ENCODE peak calls at places on chromosomes 12 and 14, in ten cellular contexts. Y is effector memory CD4-positive, alpha-beta T cell; I is stomach; G is right cardiac atrium; R is A549; T is GM23338; N is BE2C; H is hepatocyte; L is left lung; U is CD8-positive, alpha-beta T cell. C is an unnamed sample.

GRCh38 chr12:40156031-40156764 is 50.3 kb upstream of the SLC2A13 start:
- DNase-seq in Y (no peak), I (no peak), G (no peak), R (no peak), T (no peak), N (no peak), H (no peak), L (no peak), U (no peak), C (no peak)

GRCh38 chr14:43341921-43342320 is 1165.2 kb downstream of the FSCB start:
- DNase-seq in Y (no peak), I (no peak), G (no peak), R (no peak), T (no peak), N (no peak), H (no peak), L (no peak), U (no peak), C (no peak)

GRCh38 chr12:106229036-106229591 is 18.7 kb downstream of the CKAP4 start:
- DNase-seq in Y (no peak), I (no peak), G (no peak), R (no peak), T (no peak), N (no peak), H (no peak), L (no peak), U (no peak), C (no peak)

GRCh38 chr12:110256780-110257431 is 24.1 kb upstream of the ATP2A2 start:
- DNase-seq in Y (no peak), I (peak), G (peak), R (no peak), T (no peak), N (no peak), H (no peak), L (peak), U (no peak), C (peak)

GRCh38 chr14:89429206-89430091 is 12.4 kb upstream of the FOXN3 start:
- DNase-seq in Y (no peak), I (no peak), G (no peak), R (no peak), T (no peak), N (no peak), H (peak), L (no peak), U (no peak), C (no peak)

GRCh38 chr12:39736406-39736805 is 116.8 kb upstream of the ABCD2 start:
- DNase-seq in Y (no peak), I (no peak), G (no peak), R (no peak), T (no peak), N (no peak), H (no peak), L (no peak), U (no peak), C (no peak)

GRCh38 chr12:25018146-25018545 is 69.2 kb upstream of the BCAT1 start:
- DNase-seq in Y (no peak), I (no peak), G (no peak), R (no peak), T (no peak), N (no peak), H (no peak), L (no peak), U (no peak), C (no peak)

GRCh38 chr14:66121859-66122258 is 364.3 kb upstream of the CCDC196 start:
- DNase-seq in Y (no peak), I (no peak), G (no peak), R (no peak), T (peak), N (no peak), H (no peak), L (no peak), U (no peak), C (no peak)

GRCh38 chr14:58815781-58816297 is 178.1 kb downstream of the DACT1 start:
- DNase-seq in Y (no peak), I (no peak), G (no peak), R (no peak), T (no peak), N (no peak), H (no peak), L (no peak), U (no peak), C (no peak)

GRCh38 chr14:96583605-96584041 is 81.4 kb downstream of the PAPOLA start:
- DNase-seq in Y (no peak), I (no peak), G (no peak), R (no peak), T (no peak), N (no peak), H (no peak), L (no peak), U (no peak), C (no peak)

GRCh38 chr12:17588968-17589367 is 501.0 kb downstream of the RERGL start:
- DNase-seq in Y (no peak), I (no peak), G (no peak), R (peak), T (peak), N (peak), H (peak), L (no peak), U (no peak), C (no peak)

GRCh38 chr14:22883191-22883976 is at the start of gene REM2:
- DNase-seq in Y (no peak), I (no peak), G (no peak), R (no peak), T (peak), N (peak), H (peak), L (no peak), U (no peak), C (no peak)

GRCh38 chr14:67734675-67735074 is 33.0 kb downstream of the RDH12 start:
- DNase-seq in Y (no peak), I (no peak), G (no peak), R (no peak), T (peak), N (no peak), H (no peak), L (no peak), U (no peak), C (no peak)

GRCh38 chr14:36835145-36835544 is 173.5 kb downstream of the PAX9 start:
- DNase-seq in Y (no peak), I (no peak), G (no peak), R (no peak), T (no peak), N (no peak), H (no peak), L (no peak), U (no peak), C (no peak)

GRCh38 chr14:95489163-95489887 is 27.1 kb downstream of the SYNE3 start:
- DNase-seq in Y (no peak), I (no peak), G (no peak), R (no peak), T (no peak), N (no peak), H (no peak), L (no peak), U (no peak), C (no peak)

GRCh38 chr12:13780453-13780852 is 200.9 kb downstream of the GRIN2B start:
- DNase-seq in Y (no peak), I (no peak), G (no peak), R (no peak), T (no peak), N (no peak), H (no peak), L (no peak), U (no peak), C (no peak)

GRCh38 chr12:98328467-98328866 is 186.9 kb upstream of the TMPO start:
- DNase-seq in Y (no peak), I (no peak), G (no peak), R (no peak), T (no peak), N (no peak), H (no peak), L (no peak), U (no peak), C (no peak)

GRCh38 chr12:98325003-98325402 is 190.4 kb upstream of the TMPO start:
- DNase-seq in Y (no peak), I (no peak), G (no peak), R (no peak), T (no peak), N (no peak), H (no peak), L (no peak), U (no peak), C (no peak)

GRCh38 chr12:98334768-98335167 is 180.6 kb upstream of the TMPO start:
- DNase-seq in Y (no peak), I (no peak), G (no peak), R (no peak), T (no peak), N (no peak), H (no peak), L (no peak), U (no peak), C (no peak)

GRCh38 chr12:98332626-98333025 is 182.8 kb upstream of the TMPO start:
- DNase-seq in Y (no peak), I (no peak), G (no peak), R (no peak), T (no peak), N (no peak), H (no peak), L (no peak), U (no peak), C (no peak)

DNA sequence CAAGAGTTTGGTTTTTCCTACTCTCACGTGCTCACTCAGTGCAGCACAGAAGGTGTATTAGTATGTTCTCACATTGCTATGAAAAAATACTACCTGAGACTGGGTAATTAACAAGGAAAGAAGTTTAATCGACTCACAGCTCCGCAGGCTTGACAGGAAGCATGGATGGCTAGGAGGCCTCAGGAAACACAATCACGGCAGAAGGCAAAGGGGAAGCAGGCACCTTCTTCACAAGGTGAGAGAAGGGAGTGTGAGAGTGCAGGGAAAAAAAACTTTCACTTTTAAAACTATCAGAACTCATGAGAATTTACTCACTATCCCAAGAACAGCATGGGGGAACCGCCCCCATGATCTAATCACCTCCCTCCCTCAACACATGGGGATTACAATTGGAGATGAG is 185.8 kb upstream of the TMPO start:
- DNase-seq in Y (no peak), I (no peak), G (no peak), R (no peak), T (no peak), N (no peak), H (no peak), L (no peak), U (no peak), C (no peak)
- H3K4me3 ChIP-seq in Y (no peak), I (no peak), G (no peak), R (no peak), T (no peak), N (no peak), H (no peak), L (no peak), U (no peak), C (no peak)

GRCh38 chr12:53127169-53127568 is 23.9 kb downstream of the SOAT2 start:
- DNase-seq in Y (no peak), I (no peak), G (no peak), R (no peak), T (no peak), N (no peak), H (no peak), L (no peak), U (no peak), C (no peak)

GRCh38 chr12:53123578-53124351 is 20.5 kb downstream of the SOAT2 start:
- DNase-seq in Y (no peak), I (no peak), G (no peak), R (peak), T (no peak), N (no peak), H (no peak), L (no peak), U (no peak), C (no peak)

GRCh38 chr12:53120685-53121525 is 17.6 kb downstream of the SOAT2 start:
- DNase-seq in Y (no peak), I (no peak), G (no peak), R (no peak), T (no peak), N (no peak), H (no peak), L (no peak), U (no peak), C (no peak)

GRCh38 chr12:53124352-53124723 is 21.1 kb downstream of the SOAT2 start:
- DNase-seq in Y (no peak), I (no peak), G (no peak), R (no peak), T (no peak), N (no peak), H (no peak), L (no peak), U (no peak), C (no peak)

GRCh38 chr12:53122961-53123468 is 19.7 kb downstream of the SOAT2 start:
- DNase-seq in Y (no peak), I (no peak), G (no peak), R (no peak), T (no peak), N (peak), H (no peak), L (peak), U (no peak), C (no peak)
- H3K4me3 ChIP-seq in Y (no peak), I (no peak), G (no peak), R (no peak), T (no peak), N (no peak), H (no peak), L (no peak), U (no peak), C (no peak)

GRCh38 chr14:85118274-85118673 is 411.7 kb upstream of the FLRT2 start:
- DNase-seq in Y (no peak), I (no peak), G (no peak), R (no peak), T (no peak), N (no peak), H (no peak), L (no peak), U (no peak), C (no peak)

DNA sequence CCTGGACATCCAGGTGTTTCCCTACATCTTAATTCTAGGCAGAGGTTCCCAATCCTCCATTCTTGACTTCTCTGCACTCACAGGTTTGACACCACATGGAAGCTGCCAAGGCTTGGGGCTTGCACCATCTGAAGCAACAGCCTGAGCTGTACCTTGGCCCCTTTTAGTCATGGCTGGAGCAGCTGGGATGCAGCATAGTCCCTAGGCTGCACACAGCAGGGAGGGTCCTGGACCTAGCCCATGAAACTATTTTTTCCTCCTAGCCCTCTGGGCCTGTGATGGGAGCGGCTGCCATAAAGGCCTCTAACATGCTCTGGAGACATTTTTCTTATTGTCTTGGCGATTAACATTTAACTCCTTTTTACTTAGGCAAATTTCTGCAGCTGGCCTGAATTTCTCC is 417.2 kb upstream of the FLRT2 start:
- DNase-seq in Y (no peak), I (no peak), G (peak), R (no peak), T (no peak), N (no peak), H (no peak), L (no peak), U (no peak), C (no peak)
- H3K4me3 ChIP-seq in Y (no peak), I (no peak), G (no peak), R (no peak), T (no peak), N (no peak), H (no peak), L (no peak), U (no peak), C (no peak)

GRCh38 chr12:54386781-54387467 is 2.4 kb upstream of the ZNF385A start:
- DNase-seq in Y (no peak), I (no peak), G (no peak), R (no peak), T (no peak), N (no peak), H (no peak), L (no peak), U (no peak), C (no peak)

GRCh38 chr12:54383041-54383609 is 1.4 kb downstream of the ZNF385A start:
- DNase-seq in Y (no peak), I (no peak), G (no peak), R (no peak), T (no peak), N (no peak), H (no peak), L (no peak), U (no peak), C (no peak)

GRCh38 chr12:54385251-54385914 is 850 bp upstream of the ZNF385A start:
- DNase-seq in Y (no peak), I (no peak), G (peak), R (no peak), T (peak), N (no peak), H (no peak), L (no peak), U (no peak), C (no peak)

GRCh38 chr12:54381136-54381535 is 3.4 kb downstream of the ZNF385A start:
- DNase-seq in Y (no peak), I (no peak), G (no peak), R (no peak), T (no peak), N (no peak), H (no peak), L (no peak), U (no peak), C (no peak)

DNA sequence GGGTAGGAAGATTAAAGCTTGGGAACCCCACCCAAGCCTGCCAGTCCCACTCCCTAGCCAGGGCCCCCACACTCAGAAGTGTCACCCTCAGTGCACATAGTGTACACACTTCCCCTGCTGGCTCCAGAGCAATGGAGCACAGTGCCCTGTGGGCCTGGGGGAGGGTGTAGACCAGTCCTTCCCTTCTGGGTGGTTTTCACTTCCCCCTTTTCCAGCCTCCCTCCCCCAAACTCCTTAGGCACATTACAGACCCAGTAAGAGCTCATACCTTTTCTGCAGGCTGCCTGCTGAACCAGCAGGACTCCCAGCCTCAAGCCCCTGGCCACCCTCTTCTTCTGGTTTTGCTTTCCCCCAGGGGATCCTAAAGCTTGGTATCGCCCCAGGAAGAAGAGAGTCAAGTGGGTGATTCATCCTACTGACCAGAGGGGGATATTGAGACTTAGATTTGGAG is at the start of gene ZNF385A:
- DNase-seq in Y (no peak), I (no peak), G (peak), R (no peak), T (no peak), N (no peak), H (no peak), L (no peak), U (no peak), C (no peak)
- H3K4me3 ChIP-seq in Y (no peak), I (no peak), G (no peak), R (no peak), T (peak), N (no peak), H (no peak), L (peak), U (no peak), C (no peak)

GRCh38 chr12:108691154-108691994 is 39.9 kb downstream of the CORO1C start:
- DNase-seq in Y (peak), I (peak), G (peak), R (peak), T (peak), N (peak), H (peak), L (peak), U (peak), C (peak)

GRCh38 chr12:108690799-108691153 is 40.5 kb downstream of the CORO1C start:
- DNase-seq in Y (no peak), I (no peak), G (no peak), R (no peak), T (no peak), N (no peak), H (peak), L (no peak), U (no peak), C (no peak)

GRCh38 chr12:108693781-108694180 is 37.5 kb downstream of the CORO1C start:
- DNase-seq in Y (no peak), I (no peak), G (no peak), R (no peak), T (no peak), N (no peak), H (no peak), L (no peak), U (no peak), C (no peak)

GRCh38 chr12:108693186-108693585 is 38.1 kb downstream of the CORO1C start:
- DNase-seq in Y (no peak), I (no peak), G (no peak), R (no peak), T (no peak), N (no peak), H (no peak), L (no peak), U (no peak), C (no peak)

GRCh38 chr12:108691995-108692808 is 39.1 kb downstream of the CORO1C start:
- DNase-seq in Y (no peak), I (no peak), G (no peak), R (no peak), T (no peak), N (peak), H (peak), L (no peak), U (no peak), C (peak)
- H3K4me3 ChIP-seq in Y (no peak), I (no peak), G (no peak), R (peak), T (no peak), N (peak), H (no peak), L (peak), U (no peak), C (no peak)

GRCh38 chr14:98984027-98984718 is 287.8 kb downstream of the BCL11B start:
- DNase-seq in Y (no peak), I (no peak), G (no peak), R (no peak), T (no peak), N (no peak), H (no peak), L (no peak), U (no peak), C (no peak)
- H3K4me3 ChIP-seq in Y (no peak), I (no peak), G (no peak), R (no peak), T (no peak), N (no peak), H (no peak), L (no peak), U (no peak), C (no peak)

DNA sequence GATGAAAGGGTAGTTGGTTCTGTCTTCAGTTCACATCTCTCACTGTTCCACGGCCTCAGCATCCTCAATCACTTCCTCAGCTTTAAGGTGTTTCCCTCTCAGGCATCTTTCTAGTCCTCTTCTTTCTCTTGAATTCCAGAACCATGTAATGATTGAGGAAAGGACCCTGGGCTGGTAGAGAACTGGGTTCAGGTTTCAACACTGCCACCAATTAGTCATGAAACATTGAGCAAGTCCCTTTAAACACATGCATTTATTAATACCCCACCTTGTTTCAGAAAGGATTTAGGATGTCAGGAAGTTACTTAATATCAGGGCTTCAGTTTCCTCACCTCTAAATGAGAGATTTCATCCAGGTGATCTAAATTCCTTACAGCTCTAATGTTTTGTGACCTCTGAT is 7.2 kb downstream of the DMAC2L start:
- DNase-seq in Y (no peak), I (no peak), G (no peak), R (no peak), T (no peak), N (no peak), H (no peak), L (no peak), U (no peak), C (no peak)
- H3K4me3 ChIP-seq in Y (no peak), I (no peak), G (no peak), R (no peak), T (no peak), N (no peak), H (no peak), L (no peak), U (no peak), C (no peak)

DNA sequence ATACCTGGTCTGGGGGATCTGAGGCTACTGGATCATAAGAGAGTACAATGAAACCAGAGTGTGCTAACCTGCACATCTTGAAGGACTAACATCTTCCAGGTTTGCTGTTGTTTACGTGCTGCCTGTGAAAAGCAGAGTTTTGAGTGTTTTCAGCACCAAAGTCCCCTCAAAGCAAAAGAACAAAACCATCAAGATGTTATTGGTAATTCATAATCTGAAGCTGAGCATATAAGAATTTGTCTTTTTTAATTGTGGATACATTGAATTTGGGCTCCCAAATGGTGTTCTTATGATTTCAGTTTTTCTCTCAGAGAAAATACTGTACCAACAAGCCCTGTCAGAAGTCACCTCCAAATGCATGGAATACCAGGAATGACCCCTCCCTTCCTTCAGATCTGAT is 110.2 kb downstream of the BTG1 start:
- DNase-seq in Y (no peak), I (no peak), G (no peak), R (no peak), T (no peak), N (no peak), H (no peak), L (no peak), U (no peak), C (no peak)
- H3K4me3 ChIP-seq in Y (peak), I (peak), G (no peak), R (peak), T (no peak), N (no peak), H (no peak), L (peak), U (peak), C (peak)

GRCh38 chr12:31119531-31120211 is 46.0 kb downstream of the DDX11 start:
- DNase-seq in Y (no peak), I (no peak), G (peak), R (no peak), T (no peak), N (no peak), H (no peak), L (peak), U (no peak), C (no peak)
- H3K4me3 ChIP-seq in Y (peak), I (peak), G (peak), R (peak), T (peak), N (no peak), H (no peak), L (no peak), U (peak), C (no peak)

GRCh38 chr12:121791671-121792496 is 1.6 kb downstream of the RHOF start:
- DNase-seq in Y (no peak), I (peak), G (no peak), R (no peak), T (no peak), N (peak), H (peak), L (no peak), U (no peak), C (no peak)
- H3K4me3 ChIP-seq in Y (peak), I (peak), G (no peak), R (peak), T (peak), N (no peak), H (peak), L (peak), U (peak), C (no peak)

C was measured in adrenal gland.